ENCODE peak calls at places on chromosomes 7 and 10, in ten cellular contexts. U is cardiac fibroblast; C is HEK293T; M is LoVo; X is NCI-H1105 treated with DMSO at 0.1 percent for 48 hours; B is left ventricle myocardium superior; Y is stimulated activated CD8-positive, alpha-beta memory T cell treated with anti-CD3 and anti-CD28 coated beads, Interleukin-2, amount 100 ng/mL, for 1 hour; G is uterus; S is neural crest cell; J is NCI-H1694 treated with DMSO at 0.1 percent for 48 hours. E is an unnamed sample.

GRCh38 chr10:63072951-63073350 is 60.2 kb upstream of the NRBF2 start:
- DNase-seq in B (no peak), U (no peak), J (no peak), C (no peak), Y (no peak), M (no peak), X (no peak), G (no peak), S (no peak), E (no peak)

GRCh38 chr10:61752111-61753011 is 89.6 kb downstream of the CABCOCO1 start:
- DNase-seq in M (peak), G (no peak), X (no peak), J (no peak), C (no peak), U (peak), B (no peak), S (no peak), Y (no peak), E (no peak)

GRCh38 chr7:157625973-157626790 is 289.4 kb downstream of the DNAJB6 start:
- DNase-seq in B (no peak), M (no peak), X (no peak), U (no peak), S (no peak), Y (no peak), C (no peak), J (no peak), G (no peak), E (no peak)

GRCh38 chr10:102133373-102134195 is 744 bp downstream of the PPRC1 start:
- DNase-seq in S (peak), J (peak), Y (no peak), U (peak), G (peak), M (peak), X (peak), C (peak), B (peak), E (peak)

GRCh38 chr7:156560075-156560474 is 80.5 kb upstream of the RNF32 start:
- DNase-seq in U (no peak), G (no peak), S (no peak), J (no peak), M (peak), X (no peak), C (peak), Y (no peak), B (no peak), E (no peak)

GRCh38 chr10:60576130-60577069 is 186.7 kb upstream of the ANK3 start:
- DNase-seq in C (no peak), M (no peak), U (no peak), B (no peak), Y (no peak), G (no peak), S (no peak), X (no peak), J (no peak), E (no peak)

GRCh38 chr7:47483604-47484273 is 98.2 kb downstream of the TNS3 start:
- DNase-seq in B (no peak), X (no peak), J (no peak), G (no peak), Y (no peak), S (no peak), C (no peak), U (peak), M (no peak), E (peak)

GRCh38 chr10:78424721-78425120 is 391.1 kb downstream of the RPS24 start:
- DNase-seq in C (peak), G (no peak), B (no peak), X (no peak), S (no peak), M (peak), U (peak), Y (no peak), J (no peak), E (no peak)

GRCh38 chr10:43310872-43311271 is 44.0 kb upstream of the RASGEF1A start:
- DNase-seq in U (no peak), X (no peak), J (no peak), B (no peak), M (no peak), Y (no peak), C (no peak), G (no peak), S (no peak), E (no peak)

GRCh38 chr10:59047180-59047579 is 129.3 kb upstream of the PHYHIPL start:
- DNase-seq in M (no peak), S (no peak), J (no peak), C (no peak), B (no peak), U (no peak), Y (no peak), G (no peak), X (peak), E (no peak)

GRCh38 chr10:22605168-22605567 is 109.2 kb downstream of the PIP4K2A start:
- DNase-seq in G (no peak), B (no peak), U (peak), S (no peak), Y (no peak), M (no peak), C (no peak), J (no peak), X (no peak), E (no peak)

GRCh38 chr10:14601872-14602725 is 172.6 kb downstream of the FAM107B start:
- DNase-seq in Y (no peak), X (no peak), S (no peak), G (peak), J (no peak), M (no peak), B (no peak), U (peak), C (no peak), E (peak)

GRCh38 chr10:132001238-132001977 is 19.7 kb upstream of the BNIP3 start:
- DNase-seq in U (peak), G (no peak), B (no peak), M (no peak), Y (no peak), X (no peak), J (no peak), S (no peak), C (no peak), E (no peak)

GRCh38 chr10:119006451-119007210 is 22.9 kb upstream of the NANOS1 start:
- DNase-seq in S (no peak), Y (no peak), U (peak), B (no peak), X (no peak), M (peak), C (no peak), J (no peak), G (peak), E (no peak)

GRCh38 chr10:17470246-17470645 is 15.9 kb upstream of the ST8SIA6 start:
- DNase-seq in J (no peak), G (no peak), Y (no peak), B (no peak), X (no peak), S (no peak), C (no peak), M (no peak), U (no peak), E (no peak)

GRCh38 chr7:47663239-47663638 is 81.3 kb upstream of the TNS3 start:
- DNase-seq in S (no peak), X (no peak), C (no peak), G (no peak), J (no peak), M (no peak), B (no peak), Y (no peak), U (no peak), E (no peak)

GRCh38 chr10:74044419-74044818 is 46.5 kb downstream of the VCL start:
- DNase-seq in Y (no peak), J (no peak), G (no peak), B (no peak), U (no peak), C (no peak), M (no peak), S (no peak), X (no peak), E (no peak)

GRCh38 chr10:66837990-66838389 is 87.8 kb upstream of the LRRTM3 start:
- DNase-seq in Y (no peak), S (no peak), B (no peak), M (no peak), U (peak), G (no peak), C (no peak), X (no peak), J (no peak), E (no peak)

GRCh38 chr10:72426982-72427381 is 72.3 kb upstream of the DNAJB12 start:
- DNase-seq in C (no peak), B (peak), U (no peak), X (no peak), J (peak), M (no peak), Y (no peak), G (no peak), S (peak), E (no peak)

GRCh38 chr10:5976689-5977470 is 463 bp downstream of the IL15RA start:
- DNase-seq in S (peak), M (peak), X (no peak), Y (peak), G (peak), J (no peak), B (peak), U (peak), C (peak), E (peak)

GRCh38 chr10:12928571-12928970 is 72.9 kb downstream of the CCDC3 start:
- DNase-seq in U (no peak), C (no peak), M (no peak), G (no peak), X (no peak), Y (no peak), S (no peak), J (no peak), B (no peak), E (no peak)

GRCh38 chr7:140888087-140888486 is 36.6 kb downstream of the BRAF start:
- DNase-seq in X (no peak), B (no peak), U (no peak), G (no peak), M (no peak), Y (no peak), C (no peak), J (no peak), S (no peak), E (no peak)

GRCh38 chr10:22573820-22574569 is 140.4 kb downstream of the PIP4K2A start:
- DNase-seq in U (peak), Y (no peak), G (no peak), C (peak), B (no peak), J (peak), S (no peak), M (no peak), X (peak), E (no peak)

GRCh38 chr7:38630720-38631673 is at the start of gene AMPH:
- DNase-seq in J (peak), X (peak), C (peak), M (no peak), U (peak), B (peak), S (peak), Y (no peak), G (peak), E (peak)

GRCh38 chr10:4263281-4263921 is 478.4 kb upstream of the KLF6 start:
- DNase-seq in B (no peak), S (no peak), J (no peak), C (no peak), G (peak), X (no peak), M (peak), U (no peak), Y (no peak), E (no peak)

GRCh38 chr7:30285067-30285530 is 702 bp downstream of the ZNRF2 start:
- DNase-seq in X (peak), S (peak), M (peak), G (peak), C (no peak), J (no peak), Y (no peak), U (no peak), B (peak), E (no peak)

GRCh38 chr7:80940539-80941205 is 21.8 kb upstream of the SEMA3C start:
- DNase-seq in U (peak), J (peak), C (no peak), X (no peak), M (no peak), G (no peak), B (no peak), S (no peak), Y (no peak), E (no peak)

GRCh38 chr7:4066206-4066605 is 615.9 kb upstream of the FOXK1 start:
- DNase-seq in J (no peak), X (no peak), Y (no peak), S (no peak), M (no peak), B (no peak), G (no peak), C (no peak), U (no peak), E (no peak)

E was measured in kidney.